ENCODE peak calls at places on chromosomes 13 and 19, in four cellular contexts. A is IMR-90, I is breast epithelium, D is transverse colon. U is an unnamed sample.

GRCh38 chr13:106685142-106685541 is 117.2 kb upstream of the ARGLU1 start:
- DNase-seq in D (no peak), I (no peak), A (no peak), U (no peak)

GRCh38 chr19:53977991-53978731 is 13.3 kb upstream of the CACNG6 start:
- DNase-seq in D (no peak), I (no peak), A (peak; percentile 84), U (peak; percentile 95)

GRCh38 chr13:96851856-96852255 is 142.4 kb downstream of the OXGR1 start:
- DNase-seq in A (no peak), D (no peak), I (no peak), U (no peak)

GRCh38 chr19:42208612-42209011 is 8.9 kb downstream of the DEDD2 start:
- DNase-seq in I (no peak), D (no peak), A (no peak), U (no peak)

GRCh38 chr19:28154077-28154476 is 1058.9 kb downstream of the UQCRFS1 start:
- DNase-seq in D (no peak), A (no peak), I (no peak), U (no peak)

GRCh38 chr13:113584870-113585671 is 518 bp downstream of the TFDP1 start:
- DNase-seq in A (no peak), I (peak; percentile 35), D (peak; percentile 17), U (peak; percentile 22)

GRCh38 chr19:43574424-43575155 is 737 bp downstream of the XRCC1 start:
- DNase-seq in I (no peak), D (no peak), A (peak; percentile 35), U (no peak)

GRCh38 chr13:101144808-101145419 is 271.4 kb downstream of the NALCN start:
- DNase-seq in I (no peak), D (no peak), A (peak; percentile 71), U (no peak)

GRCh38 chr13:32538234-32538620 is 368 bp downstream of the N4BP2L2 start:
- DNase-seq in D (no peak), A (peak; percentile 62), I (peak; percentile 53), U (no peak)

GRCh38 chr13:89514534-89515312 is 1832.8 kb upstream of the MIR17HG start:
- DNase-seq in A (peak; percentile 8), D (no peak), I (no peak), U (no peak)

GRCh38 chr13:110702591-110703526 is 3.1 kb downstream of the CARS2 start:
- DNase-seq in D (no peak), I (no peak), A (peak; percentile 62), U (no peak)

GRCh38 chr19:45772912-45773311 is 3.9 kb upstream of the SIX5 start:
- DNase-seq in A (no peak), I (no peak), D (no peak), U (no peak)

GRCh38 chr13:66262330-66262729 is 967.8 kb downstream of the PCDH9 start:
- DNase-seq in A (no peak), D (no peak), I (no peak), U (no peak)

GRCh38 chr13:43787518-43787891 is 733 bp upstream of the ENOX1 start:
- DNase-seq in A (no peak), D (no peak), I (no peak), U (no peak)

GRCh38 chr19:6452899-6453298 is 6.7 kb downstream of the SLC25A23 start:
- DNase-seq in D (no peak), A (no peak), I (no peak), U (no peak)
- H3K36me3 ChIP-seq in D (no peaks in the 10 kb centered on the region), A (peaks cover 16% of the 10 kb centered on the region), I (peaks cover 12% of the 10 kb centered on the region), U (no peaks in the 10 kb centered on the region)

GRCh38 chr19:47227347-47228167 is 3.4 kb downstream of the BBC3 start:
- DNase-seq in D (peak; percentile 89), A (peak; percentile 94), I (peak; percentile 87), U (peak; percentile 91)
- TF ChIP-seq POLR2A in D (peak; percentile 62), A (no peak), I (peak; percentile 50), U (no peak)

DNA sequence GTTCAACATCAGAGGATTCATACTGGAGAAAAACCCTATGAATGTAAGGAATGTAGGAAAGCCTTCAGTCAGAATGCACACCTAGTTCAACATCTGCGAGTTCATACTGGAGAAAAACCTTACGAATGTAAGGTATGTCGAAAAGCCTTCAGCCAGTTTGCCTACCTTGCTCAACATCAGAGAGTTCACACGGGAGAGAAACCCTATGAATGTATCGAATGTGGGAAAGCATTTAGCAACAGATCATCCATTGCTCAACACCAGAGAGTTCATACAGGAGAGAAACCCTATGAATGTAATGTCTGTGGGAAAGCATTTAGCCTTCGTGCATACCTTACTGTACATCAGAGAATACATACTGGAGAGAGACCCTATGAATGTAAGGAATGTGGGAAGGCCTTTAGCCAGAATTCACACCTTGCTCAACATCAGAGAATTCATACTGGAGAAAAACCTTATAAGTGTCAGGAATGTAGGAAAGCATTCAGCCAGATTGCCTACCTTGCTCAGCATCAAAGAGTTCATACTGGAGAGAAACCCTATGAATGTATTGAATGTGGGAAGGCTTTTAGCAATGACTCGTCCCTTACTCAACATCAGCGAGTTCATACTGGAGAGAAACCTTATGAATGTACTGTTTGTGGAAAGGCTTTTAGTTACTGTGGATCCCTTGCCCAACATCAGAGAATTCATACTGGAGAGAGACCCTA is 15.4 kb downstream of the ZNF570 start:
- DNase-seq in I (no peak), A (no peak), D (no peak), U (no peak)
- H3K36me3 ChIP-seq in I (peaks cover 23% of the 10 kb centered on the region), A (peaks cover 23% of the 10 kb centered on the region), D (no peaks in the 10 kb centered on the region), U (no peaks in the 10 kb centered on the region)

GRCh38 chr19:1512671-1513491 is at the start of gene ADAMTSL5:
- DNase-seq in I (no peak), A (peak; percentile 28), D (peak; percentile 84), U (no peak)
- TF ChIP-seq POLR2A in I (no peak), A (no peak), D (no peak), U (no peak)

GRCh38 chr13:98504029-98504351 is 72.9 kb downstream of the STK24 start:
- DNase-seq in A (no peak), I (no peak), D (no peak), U (no peak)
- H3K36me3 ChIP-seq in A (peaks cover 7% of the 10 kb centered on the region), I (no peaks in the 10 kb centered on the region), D (no peaks in the 10 kb centered on the region), U (no peaks in the 10 kb centered on the region)

DNA sequence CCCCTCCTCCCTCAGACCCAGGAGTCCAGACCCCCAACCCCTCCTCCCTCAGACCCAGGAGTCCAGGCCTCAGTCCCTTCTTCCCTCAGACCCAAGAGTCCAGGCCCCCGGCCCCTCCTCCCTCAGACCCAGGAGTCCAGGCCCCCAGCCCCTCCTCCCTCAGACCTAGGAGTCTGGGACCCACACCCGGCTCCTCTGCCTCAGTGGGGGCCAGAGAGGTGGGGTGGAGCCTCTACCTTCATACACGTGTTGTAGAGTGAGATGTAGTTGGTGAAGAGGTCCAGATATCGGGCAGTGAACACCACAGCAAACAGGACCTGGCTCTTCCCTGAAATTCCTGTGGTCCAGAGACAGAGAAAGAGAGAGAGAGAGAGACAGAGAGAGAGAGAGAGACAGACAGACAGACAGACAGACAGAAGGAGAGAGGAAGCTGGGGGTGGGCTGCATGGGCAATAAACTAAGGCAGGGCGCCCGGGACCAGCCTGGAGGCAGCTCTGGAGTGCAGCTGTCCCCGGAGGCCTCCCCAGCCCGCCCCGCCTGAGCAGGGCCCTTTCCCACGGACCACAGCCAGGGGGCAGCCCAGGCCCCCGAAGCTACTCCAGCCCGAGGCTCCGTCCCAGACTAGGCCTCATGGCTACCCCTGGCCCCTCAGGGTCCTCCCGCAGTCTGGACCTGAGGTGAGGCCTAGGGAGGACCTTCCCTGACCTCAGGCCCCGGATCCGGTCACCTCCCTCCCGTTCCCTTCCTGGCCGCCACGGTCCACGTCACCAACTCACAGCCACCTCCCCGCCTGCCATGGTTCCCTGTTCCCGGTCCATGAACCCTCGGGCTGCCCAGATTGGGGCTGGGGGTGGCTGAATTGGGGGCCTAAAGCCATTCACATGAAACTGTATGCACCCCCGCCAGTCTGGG is 907 bp downstream of the KDELR1 start:
- DNase-seq in I (peak; percentile 67), A (peak; percentile 49), D (peak; percentile 75), U (peak; percentile 68)
- TF ChIP-seq POLR2A in I (no peak), A (no peak), D (no peak), U (no peak)

GRCh38 chr19:5136060-5136855 is 167.3 kb downstream of the KDM4B start:
- DNase-seq in I (no peak), A (no peak), D (no peak), U (peak; percentile 35)
- H3K36me3 ChIP-seq in I (peaks cover 11% of the 10 kb centered on the region), A (peaks cover 75% of the 10 kb centered on the region), D (no peaks in the 10 kb centered on the region), U (no peaks in the 10 kb centered on the region)

GRCh38 chr13:98335721-98336120 is 158.7 kb upstream of the RNF113B start:
- DNase-seq in D (no peak), I (no peak), A (no peak), U (no peak)
- TF ChIP-seq POLR2A in D (no peak), I (no peak), A (no peak), U (no peak)

DNA sequence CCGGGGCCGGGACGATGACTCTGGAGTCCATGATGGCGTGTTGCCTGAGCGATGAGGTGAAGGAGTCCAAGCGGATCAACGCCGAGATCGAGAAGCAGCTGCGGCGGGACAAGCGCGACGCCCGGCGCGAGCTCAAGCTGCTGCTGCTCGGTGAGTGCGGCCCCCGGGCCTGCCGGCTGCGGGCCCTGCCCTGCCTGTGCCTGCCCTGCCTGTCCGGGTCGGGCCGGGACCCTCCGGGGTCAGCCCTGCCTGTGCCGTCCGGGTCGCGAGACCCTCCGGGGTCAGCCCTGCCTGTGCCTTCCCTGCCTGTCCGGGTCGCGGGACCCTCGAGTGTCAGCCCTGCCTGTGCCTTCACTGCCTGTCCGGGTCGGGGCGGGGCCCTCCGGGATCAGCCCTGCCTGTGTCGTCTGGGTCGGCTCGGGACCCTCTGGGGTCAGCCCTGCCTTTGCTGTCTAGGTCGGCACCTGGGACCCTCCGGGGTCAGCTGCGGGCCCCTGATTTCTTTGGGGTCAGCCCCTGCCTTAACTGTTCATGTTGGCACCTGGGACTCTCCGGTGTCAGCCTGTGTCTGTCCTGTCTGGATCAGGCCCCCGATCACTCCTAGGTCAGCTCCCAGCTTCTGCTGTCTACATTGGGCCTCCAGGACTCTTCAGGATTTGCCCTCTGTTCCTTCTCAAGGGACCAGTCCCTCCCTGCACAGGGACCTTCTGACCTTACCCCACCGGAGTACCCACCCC is 644 bp downstream of the GNA11 start:
- DNase-seq in I (no peak), D (no peak), A (peak; percentile 17), U (no peak)
- H3K36me3 ChIP-seq in I (no peaks in the 10 kb centered on the region), D (no peaks in the 10 kb centered on the region), A (no peaks in the 10 kb centered on the region), U (no peaks in the 10 kb centered on the region)